ENCODE peak calls at places on chromosomes 5 and 9, in six cellular contexts. H, V, Q, A, O and X are unnamed samples.

GRCh38 chr5:81214848-81215247 is 18.3 kb upstream of the CKMT2 start:
- DNase-seq in H (no peak), V (no peak), Q (no peak), A (no peak), O (no peak), X (no peak)

GRCh38 chr5:96175090-96175489 is 213.4 kb upstream of the ELL2 start:
- DNase-seq in H (no peak), V (no peak), Q (no peak), A (peak), O (peak), X (no peak)

GRCh38 chr5:138212828-138213160 is 329 bp downstream of the CDC23 start:
- DNase-seq in H (peak), V (peak), Q (no peak), A (no peak), O (peak), X (no peak)

GRCh38 chr5:15821506-15821905 is 321.5 kb downstream of the FBXL7 start:
- DNase-seq in H (no peak), V (no peak), Q (no peak), A (peak), O (no peak), X (no peak)

GRCh38 chr5:33756481-33756880 is 135.3 kb downstream of the ADAMTS12 start:
- DNase-seq in H (no peak), V (no peak), Q (no peak), A (no peak), O (no peak), X (no peak)

GRCh38 chr9:36443581-36443980 is 43.5 kb upstream of the RNF38 start:
- DNase-seq in H (no peak), V (no peak), Q (no peak), A (no peak), O (no peak), X (no peak)

GRCh38 chr9:114397848-114398605 is 10.2 kb upstream of the AKNA start:
- DNase-seq in H (peak), V (peak), Q (peak), A (peak), O (peak), X (peak)

GRCh38 chr5:14767942-14768837 is 103.4 kb downstream of the ANKH start:
- DNase-seq in H (no peak), V (no peak), Q (no peak), A (no peak), O (peak), X (no peak)

GRCh38 chr9:38362912-38363588 is 29.5 kb upstream of the ALDH1B1 start:
- DNase-seq in H (peak), V (peak), Q (peak), A (peak), O (peak), X (peak)

GRCh38 chr9:5493597-5494511 is 16.5 kb upstream of the PDCD1LG2 start:
- DNase-seq in H (peak), V (no peak), Q (no peak), A (peak), O (peak), X (peak)

GRCh38 chr9:132509921-132510874 is 72.2 kb upstream of the BARHL1 start:
- DNase-seq in H (no peak), V (no peak), Q (no peak), A (no peak), O (no peak), X (no peak)

GRCh38 chr9:14314424-14314928 is 535 bp upstream of the NFIB start:
- DNase-seq in H (peak), V (peak), Q (no peak), A (peak), O (peak), X (peak)

GRCh38 chr5:89279458-89280036 is 396.6 kb upstream of the MEF2C start:
- DNase-seq in H (no peak), V (no peak), Q (no peak), A (no peak), O (no peak), X (no peak)

GRCh38 chr9:85224729-85225128 is 517.0 kb downstream of the AGTPBP1 start:
- DNase-seq in H (no peak), V (no peak), Q (no peak), A (peak), O (no peak), X (no peak)

GRCh38 chr5:160548949-160549665 is 127.5 kb downstream of the PTTG1 start:
- DNase-seq in H (no peak), V (no peak), Q (no peak), A (no peak), O (no peak), X (no peak)

GRCh38 chr5:131628990-131629389 is 6.0 kb downstream of the RAPGEF6 start:
- DNase-seq in H (peak), V (no peak), Q (no peak), A (no peak), O (no peak), X (no peak)

GRCh38 chr9:127767909-127768331 is 10.5 kb downstream of the SH2D3C start:
- DNase-seq in H (no peak), V (no peak), Q (no peak), A (peak), O (no peak), X (peak)

GRCh38 chr5:134371834-134372340 is 518 bp downstream of the UBE2B start:
- DNase-seq in H (peak), V (peak), Q (no peak), A (peak), O (peak), X (peak)

GRCh38 chr9:76602191-76602590 is 143.2 kb downstream of the GCNT1 start:
- DNase-seq in H (no peak), V (no peak), Q (no peak), A (no peak), O (no peak), X (no peak)

GRCh38 chr9:97767891-97768290 is 70.8 kb upstream of the XPA start:
- DNase-seq in H (no peak), V (no peak), Q (no peak), A (no peak), O (no peak), X (no peak)

GRCh38 chr9:108671156-108671555 is 184.6 kb downstream of the ACTL7B start:
- DNase-seq in H (no peak), V (peak), Q (no peak), A (no peak), O (no peak), X (peak)

GRCh38 chr5:72599519-72600400 is 92.5 kb upstream of the ZNF366 start:
- DNase-seq in H (no peak), V (no peak), Q (no peak), A (peak), O (no peak), X (no peak)

GRCh38 chr9:131590907-131591844 is 45.9 kb downstream of the PRRT1B start:
- DNase-seq in H (peak), V (peak), Q (peak), A (peak), O (peak), X (peak)

GRCh38 chr5:40687316-40687715 is 7.6 kb downstream of the PTGER4 start:
- DNase-seq in H (no peak), V (no peak), Q (no peak), A (peak), O (no peak), X (no peak)

GRCh38 chr5:137957948-137958347 is 68.7 kb downstream of the PKD2L2 start:
- DNase-seq in H (no peak), V (no peak), Q (no peak), A (peak), O (no peak), X (no peak)

GRCh38 chr5:112863549-112863948 is 2.5 kb downstream of the SRP19 start:
- DNase-seq in H (no peak), V (no peak), Q (no peak), A (no peak), O (no peak), X (no peak)

GRCh38 chr9:115213777-115214428 is 95.9 kb upstream of the TNC start:
- DNase-seq in H (no peak), V (no peak), Q (peak), A (no peak), O (no peak), X (peak)

GRCh38 chr5:108366500-108366899 is 15.4 kb downstream of the FBXL17 start:
- DNase-seq in H (no peak), V (no peak), Q (no peak), A (no peak), O (no peak), X (no peak)

GRCh38 chr5:156259618-156260017 is 67.3 kb upstream of the SGCD start:
- DNase-seq in H (no peak), V (no peak), Q (no peak), A (no peak), O (no peak), X (peak)

GRCh38 chr5:5385326-5385725 is 37.2 kb upstream of the ICE1 start:
- DNase-seq in H (no peak), V (no peak), Q (no peak), A (no peak), O (no peak), X (no peak)

GRCh38 chr9:133519693-133520092 is 5.1 kb downstream of the MYMK start:
- DNase-seq in H (no peak), V (no peak), Q (no peak), A (no peak), O (no peak), X (no peak)

GRCh38 chr5:102540251-102540812 is 41.5 kb upstream of the SLCO6A1 start:
- DNase-seq in H (no peak), V (no peak), Q (no peak), A (no peak), O (no peak), X (no peak)

GRCh38 chr9:27047126-27047525 is 41.7 kb upstream of the LRRC19 start:
- DNase-seq in H (no peak), V (no peak), Q (no peak), A (no peak), O (no peak), X (no peak)

GRCh38 chr9:111036068-111036789 is 2.0 kb downstream of the LPAR1 start:
- DNase-seq in H (peak), V (peak), Q (no peak), A (no peak), O (no peak), X (peak)

GRCh38 chr9:19488721-19489120 is 79.9 kb downstream of the ACER2 start:
- DNase-seq in H (no peak), V (no peak), Q (no peak), A (no peak), O (no peak), X (peak)

GRCh38 chr9:16335788-16336580 is 534.5 kb downstream of the BNC2 start:
- DNase-seq in H (peak), V (no peak), Q (peak), A (peak), O (peak), X (peak)

GRCh38 chr9:26579047-26579446 is 313.6 kb downstream of the CAAP1 start:
- DNase-seq in H (no peak), V (no peak), Q (no peak), A (no peak), O (peak), X (no peak)

GRCh38 chr5:4905674-4906528 is 234.2 kb upstream of the ADAMTS16 start:
- DNase-seq in H (peak), V (peak), Q (no peak), A (no peak), O (no peak), X (no peak)

GRCh38 chr5:189976-190365 is 1.3 kb upstream of the LRRC14B start:
- DNase-seq in H (no peak), V (no peak), Q (no peak), A (no peak), O (no peak), X (no peak)

GRCh38 chr5:190366-191035 is 794 bp upstream of the LRRC14B start:
- DNase-seq in H (no peak), V (no peak), Q (no peak), A (no peak), O (peak), X (no peak)

GRCh38 chr5:192691-192969 is 1.3 kb downstream of the LRRC14B start:
- DNase-seq in H (no peak), V (no peak), Q (no peak), A (no peak), O (peak), X (no peak)

GRCh38 chr5:191949-192690 is 825 bp downstream of the LRRC14B start:
- DNase-seq in H (no peak), V (no peak), Q (no peak), A (no peak), O (peak), X (no peak)

GRCh38 chr5:191036-191948 is at the start of gene LRRC14B:
- DNase-seq in H (peak), V (no peak), Q (no peak), A (no peak), O (peak), X (peak)
- H3K4me3 ChIP-seq in H (no peak), V (no peak), Q (no peak), A (no peak), O (peak), X (no peak)

GRCh38 chr5:116887104-116887503 is 312.5 kb upstream of the SEMA6A start:
- DNase-seq in H (no peak), V (no peak), Q (no peak), A (no peak), O (no peak), X (no peak)
- H3K27ac ChIP-seq in H (no peak), V (no peak), Q (no peak), A (no peak), O (no peak), X (no peak)

DNA sequence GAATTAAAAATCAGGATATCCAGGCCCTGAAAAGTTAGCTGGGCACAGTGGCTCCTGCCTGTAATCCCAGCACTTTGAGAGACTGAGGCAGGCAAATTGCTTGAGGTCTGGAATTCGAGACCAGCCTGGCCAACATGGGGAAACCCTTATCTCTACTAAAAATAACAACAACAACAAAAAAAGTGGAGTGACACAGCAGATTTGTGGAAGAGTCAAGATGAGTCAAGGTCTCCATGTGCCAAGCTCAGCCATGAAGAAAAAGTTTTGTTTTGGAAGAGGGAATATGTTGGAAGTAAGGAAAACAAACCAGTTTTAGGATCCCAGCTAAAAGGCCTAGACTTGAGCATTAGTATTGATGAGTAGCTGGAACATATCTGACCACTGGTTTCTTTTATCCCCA is 14.7 kb downstream of the LRRC70 start:
- DNase-seq in H (no peak), V (no peak), Q (no peak), A (peak), O (no peak), X (no peak)
- H3K4me3 ChIP-seq in H (no peak), V (no peak), Q (no peak), A (no peak), O (no peak), X (no peak)

GRCh38 chr9:137077010-137077747 is at the start of gene UAP1L1:
- DNase-seq in H (peak), V (peak), Q (no peak), A (peak), O (peak), X (peak)
- H3K27ac ChIP-seq in H (peak), V (no peak), Q (no peak), A (no peak), O (no peak), X (peak)